ENCODE peak calls at places on chromosome 6, in eight cellular contexts. F, S, C, D, X, G, R and N are unnamed samples.
A peak's percentile ranks its signal among the peaks of the same experiment; 100 is the strongest.

GRCh38 chr6:163118941-163119340 is 295.6 kb upstream of the QKI start:
- DNase-seq in F (no peak), S (no peak), C (no peak), D (no peak), X (no peak), G (no peak), R (no peak), N (no peak)

GRCh38 chr6:100317031-100317430 is 147.7 kb downstream of the SIM1 start:
- DNase-seq in F (no peak), S (no peak), C (no peak), D (no peak), X (no peak), G (no peak), R (no peak), N (no peak)

GRCh38 chr6:27157461-27158315 is 89.8 kb upstream of the PRSS16 start:
- DNase-seq in F (peak; percentile 47), S (peak; percentile 78), C (peak; percentile 88), D (peak; percentile 71), X (peak; percentile 77), G (no peak), R (peak; percentile 41), N (peak; percentile 66)

GRCh38 chr6:32947552-32948465 is 5.1 kb downstream of the HLA-DMA start:
- DNase-seq in F (peak; percentile 58), S (peak; percentile 63), C (peak; percentile 78), D (no peak), X (peak; percentile 32), G (no peak), R (no peak), N (peak; percentile 69)

GRCh38 chr6:36985384-36985962 is 523 bp downstream of the MTCH1 start:
- DNase-seq in F (no peak), S (no peak), C (peak; percentile 19), D (no peak), X (no peak), G (no peak), R (no peak), N (no peak)

GRCh38 chr6:16698163-16698533 is 63.1 kb downstream of the ATXN1 start:
- DNase-seq in F (no peak), S (no peak), C (no peak), D (no peak), X (no peak), G (no peak), R (no peak), N (no peak)

GRCh38 chr6:43916091-43916923 is 146.3 kb downstream of the VEGFA start:
- DNase-seq in F (no peak), S (no peak), C (no peak), D (peak; percentile 53), X (no peak), G (no peak), R (no peak), N (no peak)

GRCh38 chr6:65116326-65116725 is 590.7 kb downstream of the EYS start:
- DNase-seq in F (no peak), S (no peak), C (no peak), D (no peak), X (no peak), G (no peak), R (no peak), N (no peak)

GRCh38 chr6:13485923-13486557 is 1.4 kb downstream of the GFOD1 start:
- DNase-seq in F (peak; percentile 43), S (peak; percentile 32), C (peak; percentile 80), D (peak; percentile 60), X (no peak), G (no peak), R (peak; percentile 78), N (peak; percentile 61)

GRCh38 chr6:15623282-15624116 is 39.3 kb downstream of the DTNBP1 start:
- DNase-seq in F (peak; percentile 10), S (no peak), C (no peak), D (no peak), X (no peak), G (no peak), R (peak; percentile 20), N (peak; percentile 37)

GRCh38 chr6:126054258-126054702 is 67.9 kb downstream of the TRMT11 start:
- DNase-seq in F (no peak), S (no peak), C (no peak), D (no peak), X (no peak), G (no peak), R (no peak), N (no peak)

GRCh38 chr6:166728884-166729530 is 102.0 kb upstream of the RPS6KA2 start:
- DNase-seq in F (no peak), S (no peak), C (no peak), D (no peak), X (no peak), G (no peak), R (no peak), N (no peak)

GRCh38 chr6:115058414-115059211 is 715.8 kb upstream of the HS3ST5 start:
- DNase-seq in F (no peak), S (no peak), C (no peak), D (no peak), X (no peak), G (no peak), R (no peak), N (no peak)

GRCh38 chr6:114747995-114748625 is 405.3 kb upstream of the HS3ST5 start:
- DNase-seq in F (peak; percentile 21), S (peak; percentile 36), C (peak; percentile 61), D (peak; percentile 58), X (no peak), G (peak; percentile 2), R (peak; percentile 19), N (peak; percentile 63)

GRCh38 chr6:43702522-43703440 is 15.2 kb upstream of the MRPS18A start:
- DNase-seq in F (peak; percentile 93), S (peak; percentile 95), C (peak; percentile 52), D (peak; percentile 75), X (no peak), G (peak; percentile 85), R (peak; percentile 38), N (peak; percentile 97)

GRCh38 chr6:11393713-11394627 is 143.6 kb upstream of the TMEM170B start:
- DNase-seq in F (peak; percentile 54), S (no peak), C (no peak), D (no peak), X (no peak), G (peak; percentile 4), R (no peak), N (no peak)

GRCh38 chr6:6678185-6678671 is 89.7 kb downstream of the LY86 start:
- DNase-seq in F (peak; percentile 39), S (no peak), C (no peak), D (no peak), X (no peak), G (no peak), R (no peak), N (peak; percentile 51)

GRCh38 chr6:136069119-136069518 is 181.0 kb downstream of the MTFR2 start:
- DNase-seq in F (no peak), S (no peak), C (no peak), D (no peak), X (no peak), G (peak; percentile 40), R (no peak), N (peak; percentile 46)

GRCh38 chr6:11064836-11065235 is 20.7 kb upstream of the ELOVL2 start:
- DNase-seq in F (no peak), S (no peak), C (no peak), D (no peak), X (no peak), G (no peak), R (no peak), N (no peak)

GRCh38 chr6:75824160-75824559 is 75.1 kb downstream of the MYO6 start:
- DNase-seq in F (no peak), S (no peak), C (peak; percentile 15), D (no peak), X (no peak), G (no peak), R (no peak), N (no peak)

GRCh38 chr6:24704468-24704867 is 14.5 kb downstream of the C6orf62 start:
- DNase-seq in F (no peak), S (no peak), C (no peak), D (no peak), X (no peak), G (no peak), R (no peak), N (no peak)
- TF ChIP-seq CTCF in F (no peak), S (no peak), C (no peak), D (no peak), X (no peak), G (no peak), R (no peak), N (no peak)

GRCh38 chr6:24910331-24910849 is 25.4 kb downstream of the RIPOR2 start:
- DNase-seq in F (no peak), S (peak; percentile 55), C (peak; percentile 66), D (peak; percentile 63), X (no peak), G (no peak), R (peak; percentile 62), N (no peak)
- TF ChIP-seq CTCF in F (no peak), S (no peak), C (peak; percentile 24), D (no peak), X (peak; percentile 20), G (peak; percentile 30), R (no peak), N (no peak)

DNA sequence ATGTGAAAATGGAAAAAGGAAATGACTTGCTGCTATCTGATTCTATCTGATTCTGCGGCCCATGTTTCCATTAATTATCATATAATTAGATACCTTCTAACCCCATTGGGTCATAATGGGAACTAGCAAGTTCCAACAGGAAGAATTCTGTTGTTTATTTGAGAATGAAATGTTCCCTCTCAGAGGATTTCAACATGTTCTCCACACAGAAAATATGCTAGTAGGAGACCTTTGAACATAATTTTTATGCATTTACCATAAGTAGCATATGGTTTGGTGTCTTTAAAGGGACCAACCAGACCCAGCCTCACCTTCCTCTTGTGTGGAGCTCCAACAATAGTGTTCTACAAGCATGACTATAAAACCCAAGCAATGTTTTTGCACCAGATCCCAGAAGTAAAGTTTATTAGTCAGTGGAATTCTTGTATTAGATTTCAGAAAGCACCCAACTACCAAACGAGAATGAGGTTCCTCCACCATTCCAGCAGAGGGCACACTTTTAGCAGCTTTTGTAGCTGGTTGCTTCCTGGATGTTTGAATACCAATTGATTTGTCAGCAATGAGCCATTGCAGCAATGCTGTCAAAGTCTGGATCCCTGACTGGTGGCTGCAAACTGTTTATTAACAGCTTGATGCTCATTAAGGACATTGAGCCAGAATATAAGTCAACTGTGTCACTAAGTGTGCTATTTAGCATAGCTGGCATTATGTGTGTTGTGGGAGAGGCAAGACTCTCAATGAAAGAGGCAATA is 143.6 kb upstream of the GJE1 start:
- DNase-seq in F (peak; percentile 65), S (peak; percentile 45), C (peak; percentile 51), D (no peak), X (no peak), G (peak; percentile 41), R (peak; percentile 25), N (peak; percentile 84)
- TF ChIP-seq CTCF in F (peak; percentile 74), S (peak; percentile 79), C (peak; percentile 77), D (peak; percentile 45), X (peak; percentile 38), G (peak; percentile 85), R (peak; percentile 35), N (peak; percentile 75)

GRCh38 chr6:66418906-66419305 is 711.9 kb upstream of the EYS start:
- DNase-seq in F (no peak), S (no peak), C (no peak), D (no peak), X (no peak), G (no peak), R (no peak), N (no peak)

GRCh38 chr6:66423047-66423446 is 716.0 kb upstream of the EYS start:
- DNase-seq in F (no peak), S (no peak), C (no peak), D (no peak), X (no peak), G (no peak), R (no peak), N (no peak)

DNA sequence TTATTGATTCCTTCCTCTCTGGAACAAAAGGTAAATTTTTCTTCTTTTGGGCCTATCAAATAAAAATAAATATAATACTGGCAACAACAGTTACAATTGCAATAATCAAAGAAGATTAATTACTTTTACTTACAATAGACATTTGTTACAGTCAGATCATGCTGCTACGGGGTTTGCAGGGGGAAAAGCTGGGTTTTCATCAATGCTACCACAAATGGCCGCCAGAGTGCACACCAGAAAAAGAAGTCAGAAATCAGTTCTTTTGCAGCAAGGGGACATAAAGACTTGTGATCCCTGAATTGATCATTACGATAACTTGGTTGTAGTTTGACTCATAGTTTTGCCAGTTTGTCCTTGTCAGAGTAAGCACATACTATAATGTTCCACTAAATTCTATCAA is 714.5 kb upstream of the EYS start:
- DNase-seq in F (peak; percentile 16), S (peak; percentile 18), C (no peak), D (no peak), X (no peak), G (no peak), R (no peak), N (peak; percentile 8)
- TF ChIP-seq CTCF in F (peak; percentile 67), S (no peak), C (no peak), D (no peak), X (no peak), G (no peak), R (no peak), N (peak; percentile 29)